ENCODE peak calls at places on chromosomes 12 and 14, in six cellular contexts. P is endothelial cell of umbilical vein, T is A549, V is GM12878, J is K562, S is HepG2. N is an unnamed sample.

GRCh38 chr12:49868952-49869815 is 26.3 kb upstream of the BCDIN3D start:
- DNase-seq in V (no peak), S (peak), T (peak), J (peak), P (peak), N (peak)

GRCh38 chr12:41234672-41235071 is 46.6 kb downstream of the PDZRN4 start:
- DNase-seq in S (no peak), T (no peak), P (no peak), J (no peak), V (no peak), N (no peak)

GRCh38 chr12:65803253-65803652 is 21.0 kb upstream of the HMGA2 start:
- DNase-seq in J (no peak), S (no peak), V (no peak), P (no peak), T (no peak), N (no peak)

GRCh38 chr12:104372048-104372720 is 68.6 kb downstream of the EID3 start:
- DNase-seq in T (peak), V (no peak), J (no peak), S (no peak), P (no peak), N (peak)

GRCh38 chr14:74804219-74804825 is 41.2 kb downstream of the YLPM1 start:
- DNase-seq in T (peak), S (peak), J (peak), P (peak), V (no peak), N (peak)

GRCh38 chr12:108955225-108955835 is 65.5 kb downstream of the SVOP start:
- DNase-seq in P (peak), J (no peak), T (peak), S (peak), V (no peak), N (no peak)

GRCh38 chr12:132385923-132386751 is 56.7 kb upstream of the GALNT9 start:
- DNase-seq in J (no peak), V (no peak), T (no peak), P (no peak), S (no peak), N (no peak)

GRCh38 chr14:21107360-21107781 is 6.5 kb downstream of the TMEM253 start:
- DNase-seq in J (peak), P (no peak), V (no peak), S (no peak), T (peak), N (no peak)

GRCh38 chr14:69500736-69501135 is 16.2 kb downstream of the PLEKHD1 start:
- DNase-seq in J (no peak), S (no peak), T (no peak), V (no peak), P (no peak), N (no peak)

GRCh38 chr12:47023311-47023710 is 56.1 kb upstream of the PCED1B start:
- DNase-seq in V (no peak), J (no peak), P (no peak), T (no peak), S (no peak), N (no peak)

GRCh38 chr14:72332054-72332453 is 399.8 kb downstream of the RGS6 start:
- DNase-seq in T (no peak), J (no peak), V (no peak), P (no peak), S (no peak), N (no peak)

GRCh38 chr12:30836656-30837445 is 82.1 kb upstream of the CAPRIN2 start:
- DNase-seq in V (no peak), T (no peak), P (no peak), S (no peak), J (no peak), N (no peak)

GRCh38 chr14:64760146-64760755 is 56.0 kb downstream of the PLEKHG3 start:
- DNase-seq in J (peak), S (peak), T (peak), V (no peak), P (peak), N (peak)

GRCh38 chr14:101564819-101565698 is 3.8 kb downstream of the DIO3 start:
- DNase-seq in J (no peak), P (no peak), V (no peak), T (peak), S (no peak), N (no peak)

DNA sequence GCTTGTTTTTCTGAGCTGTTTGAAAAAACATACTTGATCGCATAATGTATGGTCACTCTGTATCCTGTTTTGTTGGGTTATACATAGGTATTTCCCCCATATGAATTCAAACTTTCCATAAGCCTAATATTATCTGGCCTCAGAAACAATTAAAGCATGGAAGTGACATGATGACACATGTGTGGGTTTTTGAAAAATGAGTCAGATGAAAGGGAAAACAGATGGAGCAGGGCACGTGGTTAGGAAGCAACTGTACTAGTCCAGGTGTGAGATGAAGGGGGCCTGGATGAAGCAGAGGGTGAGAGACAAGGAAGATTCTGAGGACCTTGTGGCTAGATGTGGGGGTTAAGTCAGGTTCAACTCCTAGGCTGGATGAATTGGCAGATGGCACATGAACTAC is 92.7 kb upstream of the DNM1L start:
- DNase-seq in V (no peak), T (no peak), P (peak), S (no peak), J (no peak), N (peak)
- TF ChIP-seq CTCF in V (no peak), T (no peak), P (no peak), S (no peak), J (no peak), N (no peak)

DNA sequence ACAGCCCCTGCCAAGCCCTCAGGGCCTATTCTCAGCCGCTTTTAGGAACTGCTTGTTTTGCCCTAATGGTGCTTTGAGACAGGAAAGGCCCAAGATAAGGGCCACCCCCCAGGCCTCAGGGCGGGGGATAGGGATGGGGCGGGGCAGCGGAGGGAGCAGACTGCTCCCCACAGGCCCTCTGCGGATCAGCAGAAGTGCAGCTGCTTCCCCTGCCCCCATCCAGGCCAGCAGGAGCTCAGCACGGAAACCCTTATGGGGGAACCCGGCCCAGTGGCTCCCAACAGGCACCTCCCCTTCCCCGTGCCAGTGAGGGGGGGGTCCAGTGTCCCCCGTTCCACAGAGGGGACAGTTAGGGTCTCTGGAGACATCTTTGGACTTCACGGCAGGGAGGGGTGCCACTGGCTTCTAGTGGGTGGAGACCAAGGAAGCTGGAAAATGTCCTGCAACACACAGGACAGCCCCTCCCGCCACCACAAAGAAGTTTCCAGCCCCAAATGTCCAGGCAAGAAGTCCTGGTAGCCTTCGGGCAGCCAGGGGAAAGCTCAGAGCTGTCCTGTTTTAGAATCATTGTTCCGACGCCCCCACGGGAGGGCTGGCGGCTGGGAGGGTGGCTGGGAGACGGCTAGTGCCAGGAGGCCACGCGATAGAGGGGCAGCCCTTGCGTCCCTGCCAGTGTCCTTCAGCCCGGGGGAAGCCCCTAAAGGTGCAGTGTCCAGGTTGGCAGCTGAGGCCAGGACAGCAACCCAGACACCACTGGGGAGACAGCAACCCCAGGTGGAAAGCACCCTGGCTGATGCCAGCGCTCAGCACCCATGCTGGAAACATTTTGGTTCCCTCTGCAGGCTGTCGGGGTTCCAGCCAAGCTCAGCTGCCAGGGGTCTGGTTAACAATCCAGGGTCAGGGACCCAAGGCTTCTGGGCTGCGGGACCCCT is 10.4 kb upstream of the GPR132 start:
- DNase-seq in P (no peak), T (no peak), J (peak), S (no peak), V (no peak), N (peak)
- TF ChIP-seq MYC in P (no peak), T (no peak), J (peak), S (no peak), V (no peak), N (no peak)

GRCh38 chr14:104563742-104564615 is 15.6 kb upstream of the C14orf180 start:
- DNase-seq in T (peak), S (peak), V (no peak), P (peak), J (peak), N (peak)

GRCh38 chr14:104561124-104561531 is 18.4 kb upstream of the C14orf180 start:
- DNase-seq in T (no peak), V (no peak), S (no peak), P (no peak), J (no peak), N (no peak)

GRCh38 chr14:104563191-104563741 is 16.3 kb upstream of the C14orf180 start:
- DNase-seq in S (no peak), P (no peak), V (no peak), J (no peak), T (no peak), N (no peak)

GRCh38 chr14:104561661-104562495 is 17.7 kb upstream of the C14orf180 start:
- DNase-seq in V (no peak), S (no peak), P (no peak), T (no peak), J (no peak), N (no peak)

DNA sequence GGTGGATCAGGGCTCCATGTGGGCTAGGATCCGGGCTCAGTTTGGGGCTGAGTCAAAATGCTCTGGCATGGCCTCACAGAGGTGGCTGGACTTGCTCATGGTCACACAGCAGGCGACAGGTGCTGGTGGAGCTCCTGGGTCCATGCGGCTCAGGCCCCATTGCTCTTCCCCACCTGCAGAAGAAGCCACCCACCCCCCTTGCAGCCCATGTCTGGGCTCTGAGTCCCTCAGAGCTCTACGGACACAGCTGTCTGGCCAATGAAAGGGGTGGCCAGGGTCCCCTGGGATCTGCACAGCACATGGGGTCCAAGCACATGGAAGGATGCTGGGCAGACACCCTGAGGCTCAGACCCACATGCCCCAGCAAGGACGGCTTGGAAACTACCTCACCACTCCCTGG is 17.0 kb upstream of the C14orf180 start:
- DNase-seq in P (no peak), S (no peak), V (no peak), T (no peak), J (no peak), N (no peak)
- TF ChIP-seq POLR2A in P (no peak), S (no peak), V (no peak), T (no peak), J (no peak), N (no peak)

GRCh38 chr12:110693731-110694130 is 4.8 kb upstream of the HVCN1 start:
- DNase-seq in V (no peak), S (no peak), J (no peak), T (no peak), P (no peak), N (peak)
- TF ChIP-seq CTCF in V (no peak), S (no peak), J (no peak), T (no peak), P (no peak), N (no peak)

DNA sequence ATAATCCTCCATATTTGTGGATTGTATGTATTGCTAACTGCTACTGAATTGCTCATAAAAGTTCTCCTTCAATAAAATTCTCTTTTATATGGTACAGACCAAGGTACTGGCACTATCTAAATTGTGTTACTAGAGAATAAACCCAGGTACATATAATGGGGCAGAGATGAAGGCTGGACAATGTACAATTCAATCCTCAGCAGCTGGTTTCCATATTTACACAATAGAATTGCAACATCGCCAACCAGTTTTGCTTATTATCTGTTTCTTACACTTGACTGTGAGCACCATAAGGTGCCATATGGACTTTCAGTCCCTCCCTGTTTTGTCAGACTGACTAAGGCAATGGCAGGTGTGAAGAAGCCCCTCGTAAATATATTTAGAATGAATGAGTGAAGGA is 18.1 kb downstream of the KITLG start:
- DNase-seq in J (no peak), S (no peak), P (no peak), V (no peak), T (no peak), N (no peak)
- TF ChIP-seq MYC in J (no peak), S (no peak), P (no peak), V (no peak), T (no peak), N (no peak)

N was measured in NB4.